ENCODE peak calls at places on chromosome 19, in eight cellular contexts. I is right lobe of liver, D is Panc1, H is esophagus squamous epithelium, V is left lung, X is upper lobe of right lung, W is dorsolateral prefrontal cortex, Q is neural progenitor cell. E is an unnamed sample. For H3K27me3, the result is how much of the 10 kb centered on the place peaks cover.

GRCh38 chr19:41998246-41999020 is 4.4 kb upstream of the ATP1A3 start:
- DNase-seq in I (no peak), D (no peak), H (no peak), V (peak), X (no peak), W (peak), Q (peak), E (no peak)

GRCh38 chr19:42468273-42468796 is 25.6 kb upstream of the CXCL17 start:
- DNase-seq in I (no peak), D (no peak), H (no peak), V (no peak), X (no peak), W (no peak), Q (no peak), E (no peak)

GRCh38 chr19:39263912-39264305 is 4.3 kb upstream of the IFNL2 start:
- DNase-seq in I (peak), D (no peak), H (no peak), V (no peak), X (peak), W (peak), Q (peak), E (no peak)

GRCh38 chr19:4284176-4284958 is 5.3 kb downstream of the SHD start:
- DNase-seq in I (peak), D (no peak), H (no peak), V (no peak), X (no peak), W (no peak), Q (peak), E (no peak)

GRCh38 chr19:50759886-50760285 is 10.4 kb upstream of the GPR32 start:
- DNase-seq in I (no peak), D (no peak), H (no peak), V (no peak), X (no peak), W (no peak), Q (peak), E (no peak)

GRCh38 chr19:49553451-49554271 is 25.9 kb downstream of the RCN3 start:
- DNase-seq in I (no peak), D (no peak), H (no peak), V (no peak), X (no peak), W (no peak), Q (no peak), E (no peak)

GRCh38 chr19:58279925-58280316 is 1.2 kb downstream of the ZNF8 start:
- DNase-seq in I (no peak), D (no peak), H (no peak), V (no peak), X (no peak), W (no peak), Q (no peak), E (no peak)

GRCh38 chr19:35715981-35716734 is 1.6 kb upstream of the KMT2B start:
- DNase-seq in I (peak), D (no peak), H (no peak), V (peak), X (peak), W (peak), Q (peak), E (no peak)

GRCh38 chr19:31436121-31436776 is 87.0 kb upstream of the TSHZ3 start:
- DNase-seq in I (no peak), D (no peak), H (no peak), V (no peak), X (no peak), W (no peak), Q (no peak), E (peak)

GRCh38 chr19:1672038-1672768 is 19.8 kb upstream of the TCF3 start:
- DNase-seq in I (peak), D (no peak), H (no peak), V (peak), X (peak), W (no peak), Q (peak), E (no peak)

GRCh38 chr19:17289489-17289888 is 7.8 kb downstream of the ANKLE1 start:
- DNase-seq in I (peak), D (no peak), H (no peak), V (peak), X (peak), W (no peak), Q (peak), E (peak)

GRCh38 chr19:3821857-3822364 is 35.7 kb upstream of the MATK start:
- DNase-seq in I (peak), D (no peak), H (no peak), V (peak), X (peak), W (no peak), Q (peak), E (no peak)

GRCh38 chr19:48815870-48816501 is 5.2 kb upstream of the BCAT2 start:
- DNase-seq in I (no peak), D (no peak), H (no peak), V (no peak), X (no peak), W (no peak), Q (no peak), E (no peak)

GRCh38 chr19:29040291-29040690 is 172.7 kb downstream of the UQCRFS1 start:
- DNase-seq in I (no peak), D (no peak), H (no peak), V (no peak), X (no peak), W (no peak), Q (no peak), E (no peak)
- H3K27me3 ChIP-seq in I (under half), D (under half), H (under half), V (under half), X (under half), W (under half), Q (under half), E (under half)

GRCh38 chr19:8698433-8699063 is at the start of gene ACTL9:
- DNase-seq in I (no peak), D (no peak), H (no peak), V (no peak), X (no peak), W (no peak), Q (no peak), E (no peak)

GRCh38 chr19:8695911-8696310 is 2.7 kb downstream of the ACTL9 start:
- DNase-seq in I (no peak), D (no peak), H (no peak), V (no peak), X (no peak), W (no peak), Q (no peak), E (no peak)

GRCh38 chr19:8696993-8697392 is 1.6 kb downstream of the ACTL9 start:
- DNase-seq in I (no peak), D (no peak), H (no peak), V (no peak), X (no peak), W (no peak), Q (no peak), E (no peak)

GRCh38 chr19:8699908-8700307 is 1.3 kb upstream of the ACTL9 start:
- DNase-seq in I (no peak), D (no peak), H (no peak), V (no peak), X (no peak), W (no peak), Q (no peak), E (no peak)

DNA sequence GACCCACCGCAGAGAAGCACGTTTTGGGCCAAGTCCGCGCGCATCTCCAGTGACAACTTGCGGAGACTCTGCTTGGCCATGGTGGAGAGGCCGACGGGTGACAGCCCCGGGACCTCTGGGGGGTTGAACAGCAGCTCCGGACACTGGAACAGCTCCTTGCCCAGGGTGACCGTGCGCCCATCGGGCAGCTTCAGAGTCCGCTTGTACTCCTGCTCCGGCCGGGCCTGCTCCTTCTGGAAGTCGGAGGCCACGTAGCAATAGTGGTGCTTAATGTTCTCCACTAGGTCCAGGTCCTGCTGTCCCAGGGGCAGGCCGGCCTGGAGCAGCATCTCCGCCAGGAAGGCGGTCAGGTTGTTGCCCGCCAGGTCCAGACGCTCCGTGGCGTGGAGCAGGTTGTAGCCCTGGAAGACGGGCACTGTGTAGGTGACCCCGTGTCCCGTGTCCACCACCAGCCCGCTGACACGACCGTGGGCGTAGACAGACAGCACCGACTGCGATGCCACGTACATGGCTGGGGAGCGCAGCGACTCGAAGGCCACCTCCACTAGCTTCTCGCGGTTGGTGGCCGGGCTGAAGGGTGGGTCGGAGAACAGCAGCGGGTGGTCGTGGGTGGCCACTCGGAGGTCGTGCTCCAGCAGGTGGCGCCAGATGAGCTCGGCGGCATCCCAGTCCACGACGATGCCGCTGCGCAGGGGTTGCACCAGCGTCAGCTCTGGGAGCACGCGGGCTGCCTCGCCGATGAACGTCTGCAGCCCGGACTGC is 743 bp downstream of the ACTL9 start:
- DNase-seq in I (no peak), D (no peak), H (no peak), V (peak), X (no peak), W (no peak), Q (peak), E (no peak)
- TF ChIP-seq CTCF in I (no peak), D (peak), H (no peak), V (no peak), X (no peak), W (no peak), Q (peak), E (no peak)

GRCh38 chr19:12984143-12984627 is 11.1 kb upstream of the NFIX start:
- DNase-seq in I (no peak), D (no peak), H (no peak), V (no peak), X (no peak), W (no peak), Q (no peak), E (no peak)

GRCh38 chr19:12985049-12985776 is 10.1 kb upstream of the NFIX start:
- DNase-seq in I (no peak), D (no peak), H (no peak), V (no peak), X (no peak), W (peak), Q (peak), E (no peak)

GRCh38 chr19:12983561-12984142 is 11.6 kb upstream of the NFIX start:
- DNase-seq in I (peak), D (peak), H (no peak), V (peak), X (peak), W (peak), Q (peak), E (no peak)

GRCh38 chr19:12983091-12983490 is 12.2 kb upstream of the NFIX start:
- DNase-seq in I (no peak), D (no peak), H (no peak), V (no peak), X (no peak), W (no peak), Q (no peak), E (no peak)

GRCh38 chr19:12984683-12985048 is 10.6 kb upstream of the NFIX start:
- DNase-seq in I (no peak), D (no peak), H (no peak), V (no peak), X (no peak), W (no peak), Q (no peak), E (no peak)
- H3K4me3 ChIP-seq in I (no peak), D (no peak), H (no peak), V (no peak), X (no peak), W (peak), Q (no peak), E (no peak)

DNA sequence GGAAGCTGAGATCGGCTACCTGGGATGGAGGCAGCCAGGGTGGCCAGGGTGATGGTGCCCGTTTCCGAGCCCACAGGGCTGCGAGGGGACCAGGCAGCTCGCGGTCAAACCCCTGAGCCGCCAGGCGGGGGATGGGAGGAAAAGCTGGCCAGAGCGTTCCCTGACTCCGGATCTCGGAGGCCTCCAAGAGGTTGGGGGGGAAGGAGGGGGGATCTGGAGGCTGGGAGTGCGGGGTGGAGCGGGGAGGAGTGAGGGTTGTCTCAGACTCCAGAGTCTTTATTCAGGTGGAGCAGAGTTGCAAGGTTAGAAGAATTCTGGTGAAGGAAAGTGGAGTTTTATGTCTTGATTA is 1.1 kb downstream of the CACNG7 start:
- DNase-seq in I (no peak), D (no peak), H (no peak), V (no peak), X (no peak), W (no peak), Q (peak), E (no peak)
- H3K27me3 ChIP-seq in I (under half), D (under half), H (under half), V (half or more), X (half or more), W (under half), Q (half or more), E (under half)

DNA sequence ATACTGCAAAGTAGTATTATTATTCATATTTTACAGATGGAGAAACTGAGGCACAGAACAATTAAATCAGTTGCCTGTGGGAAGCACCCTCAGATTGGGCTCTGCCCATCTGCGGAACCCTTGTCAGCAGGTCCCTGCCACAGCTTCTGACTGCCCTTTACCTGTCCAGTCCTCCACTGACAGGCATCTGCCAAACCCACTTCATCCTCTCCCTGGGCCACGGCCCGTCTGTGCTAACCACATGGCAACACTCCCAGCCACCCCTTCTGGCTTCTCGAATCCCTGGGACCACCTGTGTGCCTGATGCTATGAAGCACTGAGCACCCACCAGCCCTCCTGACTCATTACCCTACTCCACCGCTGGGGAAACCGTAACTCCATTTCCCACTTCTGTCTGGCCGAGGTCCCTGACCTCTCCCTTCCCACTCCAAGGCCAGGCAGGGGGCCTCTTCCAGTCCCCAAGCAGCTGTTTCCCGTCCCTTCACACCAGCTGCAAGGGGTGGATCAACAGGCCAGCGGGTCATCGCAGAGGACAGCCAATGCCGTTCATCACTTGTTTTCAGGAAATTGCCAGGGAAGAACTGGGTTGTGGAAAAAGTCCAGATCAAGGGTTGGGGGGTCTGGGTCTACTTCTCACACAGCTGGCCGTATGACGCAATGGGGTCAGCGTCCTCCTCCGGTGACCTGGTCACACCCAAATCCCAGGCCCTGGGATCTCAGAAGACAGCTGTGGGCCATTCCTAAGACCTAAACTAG is 2.5 kb downstream of the KANK3 start:
- DNase-seq in I (peak), D (no peak), H (no peak), V (no peak), X (peak), W (no peak), Q (peak), E (no peak)
- TF ChIP-seq CTCF in I (no peak), D (no peak), H (peak), V (no peak), X (peak), W (peak), Q (peak), E (no peak)

DNA sequence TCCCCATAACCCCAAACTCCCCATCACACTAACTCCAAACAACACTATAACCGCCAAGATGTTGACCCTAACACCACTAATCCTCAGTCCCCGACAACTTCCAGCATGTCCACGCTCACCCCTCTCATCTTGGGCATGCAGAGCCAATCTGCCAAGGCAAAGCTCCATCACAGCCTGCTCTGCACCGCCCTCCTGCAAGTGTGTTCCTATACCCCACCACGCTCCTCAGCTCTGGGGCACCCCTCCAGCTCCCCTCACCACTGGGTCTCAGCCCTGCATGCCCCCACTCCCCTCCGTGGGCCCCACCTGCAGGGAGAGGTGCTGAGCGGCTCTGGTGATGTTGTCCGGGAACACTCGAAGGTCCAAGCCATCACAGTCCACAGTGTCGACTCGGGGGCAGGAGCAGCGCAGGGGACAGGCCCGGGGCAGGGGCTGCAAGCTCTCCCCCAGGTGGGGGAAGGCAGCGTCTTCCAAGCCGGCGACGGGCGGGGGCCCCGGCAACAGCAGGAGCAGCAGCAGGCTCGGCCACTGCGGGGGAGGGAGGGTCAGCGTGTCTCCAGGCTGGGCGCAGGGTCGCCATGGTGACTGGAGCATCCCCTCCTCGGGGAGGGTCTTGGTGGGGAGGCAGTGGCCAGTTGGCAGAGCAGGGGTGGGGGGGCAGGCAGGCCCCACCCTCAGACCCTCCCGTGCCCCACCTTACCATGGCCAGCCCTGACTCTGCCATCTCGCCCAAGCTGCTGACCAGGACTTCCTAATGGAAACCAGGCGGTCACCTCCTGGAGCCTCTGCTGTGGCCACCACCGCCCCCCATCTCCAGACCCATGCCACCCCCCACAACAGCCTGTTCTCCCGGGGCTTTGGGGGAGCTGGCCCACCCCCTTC is 497 bp downstream of the PODNL1 start:
- DNase-seq in I (no peak), D (no peak), H (no peak), V (no peak), X (no peak), W (no peak), Q (peak), E (no peak)
- H3K4me3 ChIP-seq in I (no peak), D (peak), H (no peak), V (peak), X (peak), W (no peak), Q (peak), E (peak)

DNA sequence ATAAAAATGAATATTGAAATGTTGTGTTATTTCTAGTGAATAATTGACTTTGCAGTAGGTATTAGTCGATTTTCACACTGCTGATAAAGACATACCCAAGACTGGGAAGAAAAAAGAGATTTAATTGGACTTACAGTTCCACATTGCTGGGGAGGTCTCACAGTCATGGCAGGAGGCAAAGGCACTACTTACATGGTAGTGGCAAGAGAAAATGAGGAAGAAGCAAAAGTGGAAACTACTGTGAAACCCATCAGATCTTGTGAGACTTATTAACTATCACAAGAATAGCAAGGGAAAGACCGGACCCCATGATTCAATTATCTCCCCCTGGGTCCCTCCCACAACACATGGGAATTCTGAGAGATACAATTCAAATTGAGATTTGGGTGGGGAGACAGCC is 9.9 kb upstream of the C5AR2 start:
- DNase-seq in I (no peak), D (no peak), H (no peak), V (no peak), X (no peak), W (no peak), Q (no peak), E (no peak)
- H3K27me3 ChIP-seq in I (under half), D (under half), H (under half), V (under half), X (under half), W (under half), Q (under half), E (under half)

GRCh38 chr19:13849277-13849676 is 27.7 kb upstream of the NANOS3 start:
- DNase-seq in I (no peak), D (no peak), H (no peak), V (no peak), X (no peak), W (no peak), Q (no peak), E (no peak)

GRCh38 chr19:13847900-13848677 is 28.8 kb upstream of the NANOS3 start:
- DNase-seq in I (no peak), D (no peak), H (no peak), V (no peak), X (no peak), W (no peak), Q (no peak), E (no peak)

GRCh38 chr19:13846533-13847032 is 30.4 kb upstream of the NANOS3 start:
- DNase-seq in I (peak), D (no peak), H (peak), V (peak), X (peak), W (peak), Q (peak), E (peak)

GRCh38 chr19:13848811-13849241 is 28.1 kb upstream of the NANOS3 start:
- DNase-seq in I (no peak), D (no peak), H (no peak), V (no peak), X (no peak), W (no peak), Q (no peak), E (no peak)

DNA sequence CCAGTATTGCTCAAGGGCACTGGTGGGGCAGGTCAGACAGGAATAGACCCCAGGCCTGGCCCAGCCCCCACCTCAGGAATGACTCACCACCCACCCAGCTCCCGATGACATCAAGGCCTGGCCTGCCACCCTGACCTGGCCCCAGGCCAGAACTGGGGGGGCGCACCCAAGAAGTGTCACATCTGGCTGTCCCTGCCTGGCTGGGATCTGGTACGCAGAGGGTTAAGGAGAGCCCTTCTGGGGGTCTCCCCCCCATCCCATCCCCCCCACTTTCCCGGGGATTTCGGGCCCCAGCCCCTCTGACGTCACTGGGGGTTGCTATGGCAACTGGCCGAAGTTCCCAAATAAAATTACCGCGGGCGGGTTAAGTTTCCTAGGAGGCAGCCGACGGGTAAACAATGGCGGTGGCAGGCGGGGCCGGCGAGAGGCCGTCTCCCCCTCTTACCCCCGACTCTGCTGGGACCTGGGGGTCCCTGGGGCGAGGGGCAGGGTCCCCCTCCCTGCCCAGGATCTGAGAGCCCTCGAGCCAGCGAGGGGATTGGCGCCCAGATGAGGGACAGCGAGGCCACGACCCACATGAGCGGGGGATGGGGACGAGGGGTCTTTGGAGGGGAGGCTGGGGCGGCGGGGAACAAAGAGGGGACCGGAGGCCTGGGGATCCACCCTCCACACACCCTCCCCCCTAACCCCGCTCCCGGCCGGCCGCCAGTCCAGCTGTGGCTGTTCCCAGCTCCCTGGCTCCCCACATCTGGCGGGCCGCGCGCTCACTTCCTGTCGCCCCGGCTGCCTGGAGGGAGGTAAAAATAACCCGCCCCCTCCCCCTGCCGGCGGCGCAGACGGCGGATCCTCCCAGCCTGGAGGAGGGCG is 29.7 kb upstream of the NANOS3 start:
- DNase-seq in I (peak), D (no peak), H (no peak), V (peak), X (peak), W (peak), Q (peak), E (no peak)
- TF ChIP-seq CTCF in I (no peak), D (no peak), H (peak), V (no peak), X (peak), W (peak), Q (peak), E (peak)